ENCODE peak calls at places on chromosomes 16 and 17, in four cellular contexts. G is smooth muscle cell of the brain vasculature, D is iris pigment epithelial cell, E is nucleus accumbens. J is an unnamed sample.

GRCh38 chr17:57776366-57776765 is 31.3 kb upstream of the CCDC182 start:
- DNase-seq in G (no peak), D (no peak), E (no peak), J (no peak)

GRCh38 chr17:78826836-78827509 is 13.6 kb downstream of the USP36 start:
- DNase-seq in G (no peak), D (no peak), E (no peak), J (no peak)

GRCh38 chr16:72786606-72787005 is 261.3 kb downstream of the ZFHX3 start:
- DNase-seq in G (no peak), D (no peak), E (no peak), J (no peak)

GRCh38 chr17:3318336-3318735 is 20.2 kb upstream of the OR3A1 start:
- DNase-seq in G (no peak), D (no peak), E (no peak), J (no peak)

GRCh38 chr16:63890072-63890471 is 1231.8 kb downstream of the CDH11 start:
- DNase-seq in G (no peak), D (peak; percentile 23), E (no peak), J (no peak)

GRCh38 chr16:1707193-1707790 is 1.3 kb downstream of the MAPK8IP3 start:
- DNase-seq in G (no peak), D (peak; percentile 63), E (no peak), J (no peak)

GRCh38 chr16:47949276-47949675 is 206.5 kb downstream of the ABCC12 start:
- DNase-seq in G (no peak), D (no peak), E (no peak), J (no peak)

GRCh38 chr17:78973792-78974520 is 5.8 kb downstream of the LGALS3BP start:
- DNase-seq in G (no peak), D (no peak), E (no peak), J (no peak)

GRCh38 chr17:44768505-44769142 is 9.8 kb downstream of the ADAM11 start:
- DNase-seq in G (no peak), D (no peak), E (no peak), J (no peak)

GRCh38 chr17:14389656-14390055 is 88.8 kb downstream of the HS3ST3B1 start:
- DNase-seq in G (no peak), D (no peak), E (no peak), J (no peak)

GRCh38 chr17:72121164-72122001 is 563 bp downstream of the SOX9 start:
- DNase-seq in G (no peak), D (peak; percentile 73), E (peak; percentile 65), J (no peak)

J was measured in glomerular endothelial cell.